ENCODE peak calls at places on chromosomes 6 and 20, in five cellular contexts. A is AG10803, G is AG09309, O is AML-193, Q is NCI-H1417. Y is an unnamed sample.
A peak's percentile ranks its signal among the peaks of the same experiment; 100 is the strongest.

GRCh38 chr6:123215211-123215610 is 219.2 kb downstream of the CLVS2 start:
- DNase-seq in O (no peak), Q (no peak), A (no peak), G (no peak), Y (no peak)

GRCh38 chr20:45470939-45471338 is 1.4 kb downstream of the WFDC2 start:
- DNase-seq in G (no peak), O (no peak), A (no peak), Q (peak; percentile 66), Y (no peak)

GRCh38 chr6:111758608-111759293 is 114.5 kb downstream of the FYN start:
- DNase-seq in A (no peak), Q (no peak), G (no peak), O (no peak), Y (no peak)

GRCh38 chr20:18154342-18154741 is 16.7 kb downstream of the KAT14 start:
- DNase-seq in G (no peak), Q (no peak), O (no peak), A (no peak), Y (no peak)

GRCh38 chr20:61917459-61917858 is 148.2 kb downstream of the TAF4 start:
- DNase-seq in O (no peak), Q (no peak), G (no peak), A (no peak), Y (no peak)

GRCh38 chr20:45345104-45345936 is 2.9 kb downstream of the SDC4 start:
- DNase-seq in G (no peak), Q (no peak), O (no peak), A (no peak), Y (no peak)

GRCh38 chr6:106959985-106960384 is 14.5 kb downstream of the CD24 start:
- DNase-seq in G (no peak), Q (no peak), O (peak; percentile 88), A (no peak), Y (no peak)

GRCh38 chr6:1609662-1610496 is at the start of gene FOXC1:
- DNase-seq in A (peak; percentile 90), Q (peak; percentile 75), O (peak; percentile 82), G (peak; percentile 85), Y (no peak)

GRCh38 chr6:626236-626635 is 30.7 kb downstream of the HUS1B start:
- DNase-seq in O (no peak), G (no peak), A (no peak), Q (no peak), Y (no peak)

GRCh38 chr6:137216875-137217553 is 2.2 kb downstream of the IFNGR1 start:
- DNase-seq in O (no peak), G (no peak), A (no peak), Q (peak; percentile 33), Y (no peak)

GRCh38 chr20:63309261-63310071 is 16.5 kb downstream of the COL20A1 start:
- DNase-seq in A (peak; percentile 9), Q (peak; percentile 76), O (no peak), G (no peak), Y (no peak)

GRCh38 chr6:98971303-98971702 is 23.6 kb upstream of the FBXL4 start:
- DNase-seq in Q (no peak), G (no peak), O (no peak), A (no peak), Y (no peak)

GRCh38 chr6:83370607-83371006 is 60.2 kb downstream of the ME1 start:
- DNase-seq in A (no peak), Q (no peak), G (no peak), O (no peak), Y (no peak)

Y was measured in SIG-M5.